ENCODE peak calls at places on chromosomes 7 and 10, in eight cellular contexts. O is T-helper 9 cell, A is T-helper 2 cell, F is EH, X is kidney tubule cell, W is breast epithelium, G is germinal center, E is NCI-H1092. U is an unnamed sample.

GRCh38 chr7:93574646-93575554 is at the start of gene CALCR:
- DNase-seq in O (no peak), A (no peak), F (no peak), X (peak), W (no peak), G (no peak), E (no peak), U (peak)

GRCh38 chr7:83579740-83580139 is 69.2 kb downstream of the SEMA3E start:
- DNase-seq in O (no peak), A (no peak), F (peak), X (peak), W (no peak), G (no peak), E (no peak), U (peak)

GRCh38 chr7:44216019-44216418 is 15.2 kb downstream of the YKT6 start:
- DNase-seq in O (no peak), A (no peak), F (no peak), X (no peak), W (peak), G (no peak), E (peak), U (no peak)

GRCh38 chr7:20217193-20217948 is at the start of gene MACC1:
- DNase-seq in O (no peak), A (peak), F (no peak), X (peak), W (peak), G (peak), E (no peak), U (peak)

GRCh38 chr7:40944981-40945585 is 757.8 kb downstream of the INHBA start:
- DNase-seq in O (no peak), A (no peak), F (no peak), X (no peak), W (no peak), G (no peak), E (no peak), U (no peak)

GRCh38 chr10:82981137-82981723 is 1106.2 kb downstream of the NRG3 start:
- DNase-seq in O (no peak), A (no peak), F (peak), X (peak), W (no peak), G (no peak), E (no peak), U (peak)

GRCh38 chr10:112548535-112549276 is 101.7 kb downstream of the VTI1A start:
- DNase-seq in O (no peak), A (no peak), F (no peak), X (no peak), W (no peak), G (no peak), E (no peak), U (no peak)

GRCh38 chr10:59708816-59709471 is 706 bp downstream of the SLC16A9 start:
- DNase-seq in O (no peak), A (no peak), F (no peak), X (peak), W (no peak), G (peak), E (peak), U (peak)

GRCh38 chr7:74181821-74182220 is 7.7 kb downstream of the EIF4H start:
- DNase-seq in O (no peak), A (no peak), F (no peak), X (no peak), W (no peak), G (no peak), E (no peak), U (no peak)

GRCh38 chr10:70773965-70774809 is 11.0 kb downstream of the TBATA start:
- DNase-seq in O (no peak), A (no peak), F (no peak), X (no peak), W (peak), G (no peak), E (no peak), U (no peak)

GRCh38 chr10:46309511-46310142 is 22.8 kb downstream of the ANTXRL start:
- DNase-seq in O (no peak), A (no peak), F (no peak), X (no peak), W (no peak), G (no peak), E (no peak), U (no peak)

GRCh38 chr10:119310807-119311206 is 103.4 kb downstream of the GRK5 start:
- DNase-seq in O (no peak), A (no peak), F (no peak), X (no peak), W (no peak), G (no peak), E (no peak), U (no peak)

GRCh38 chr10:88027570-88027969 is 164.1 kb downstream of the PTEN start:
- DNase-seq in O (no peak), A (no peak), F (no peak), X (no peak), W (no peak), G (peak), E (no peak), U (no peak)

GRCh38 chr10:111648046-111648445 is 535.5 kb downstream of the GPAM start:
- DNase-seq in O (no peak), A (no peak), F (peak), X (peak), W (no peak), G (no peak), E (no peak), U (no peak)

GRCh38 chr10:69352569-69353264 is 64.0 kb downstream of the TACR2 start:
- DNase-seq in O (no peak), A (no peak), F (peak), X (peak), W (no peak), G (no peak), E (no peak), U (no peak)

GRCh38 chr7:14691597-14692203 is 210.9 kb downstream of the DGKB start:
- DNase-seq in O (peak), A (no peak), F (peak), X (peak), W (no peak), G (peak), E (peak), U (peak)

GRCh38 chr10:131921191-131921590 is 20.4 kb downstream of the PPP2R2D start:
- DNase-seq in O (no peak), A (no peak), F (no peak), X (no peak), W (no peak), G (no peak), E (no peak), U (no peak)

GRCh38 chr10:28343252-28343651 is 40.4 kb upstream of the MPP7 start:
- DNase-seq in O (no peak), A (no peak), F (no peak), X (no peak), W (no peak), G (no peak), E (no peak), U (no peak)

GRCh38 chr10:27600915-27601314 is 96.8 kb downstream of the RAB18 start:
- DNase-seq in O (no peak), A (no peak), F (no peak), X (no peak), W (no peak), G (no peak), E (no peak), U (no peak)

GRCh38 chr10:60828489-60828852 is 50.2 kb downstream of the CDK1 start:
- DNase-seq in O (no peak), A (no peak), F (peak), X (peak), W (no peak), G (no peak), E (no peak), U (peak)

GRCh38 chr10:5043716-5044115 is 40.1 kb upstream of the AKR1C2 start:
- DNase-seq in O (no peak), A (no peak), F (no peak), X (no peak), W (no peak), G (no peak), E (peak), U (no peak)

GRCh38 chr10:128210215-128211063 is 84.2 kb upstream of the MKI67 start:
- DNase-seq in O (peak), A (peak), F (peak), X (peak), W (peak), G (peak), E (no peak), U (peak)

GRCh38 chr7:25431956-25432355 is 203.7 kb upstream of the NPVF start:
- DNase-seq in O (no peak), A (no peak), F (no peak), X (no peak), W (no peak), G (no peak), E (no peak), U (no peak)

GRCh38 chr10:11396311-11396960 is 215.0 kb downstream of the USP6NL start:
- DNase-seq in O (no peak), A (no peak), F (no peak), X (no peak), W (no peak), G (no peak), E (no peak), U (no peak)

GRCh38 chr10:17528296-17528862 is 74.0 kb upstream of the ST8SIA6 start:
- DNase-seq in O (no peak), A (no peak), F (peak), X (no peak), W (no peak), G (no peak), E (no peak), U (peak)

GRCh38 chr7:128937647-128938523 is at the start of gene IRF5:
- DNase-seq in O (no peak), A (no peak), F (peak), X (peak), W (no peak), G (peak), E (no peak), U (peak)

GRCh38 chr7:84022686-84023308 is 171.8 kb downstream of the SEMA3A start:
- DNase-seq in O (no peak), A (no peak), F (peak), X (peak), W (no peak), G (no peak), E (peak), U (peak)

GRCh38 chr7:74289660-74290589 is 718 bp downstream of the CLIP2 start:
- DNase-seq in O (peak), A (no peak), F (peak), X (no peak), W (no peak), G (peak), E (no peak), U (peak)

GRCh38 chr7:105198223-105198622 is 184.2 kb downstream of the KMT2E start:
- DNase-seq in O (no peak), A (no peak), F (peak), X (peak), W (no peak), G (no peak), E (no peak), U (peak)

GRCh38 chr7:20331912-20332317 is 1.2 kb downstream of the ITGB8 start:
- DNase-seq in O (no peak), A (no peak), F (no peak), X (peak), W (no peak), G (no peak), E (no peak), U (no peak)

GRCh38 chr7:584122-584465 is 64.4 kb upstream of the PDGFA start:
- DNase-seq in O (peak), A (peak), F (peak), X (no peak), W (no peak), G (no peak), E (no peak), U (no peak)

GRCh38 chr10:80137031-80137712 is 4.6 kb downstream of the PLAC9 start:
- DNase-seq in O (no peak), A (no peak), F (peak), X (no peak), W (no peak), G (no peak), E (no peak), U (no peak)

GRCh38 chr10:124730790-124731189 is 13.4 kb downstream of the FAM53B start:
- DNase-seq in O (no peak), A (no peak), F (no peak), X (no peak), W (no peak), G (no peak), E (no peak), U (no peak)

GRCh38 chr7:74656421-74656910 is 1.1 kb upstream of the GTF2I start:
- DNase-seq in O (peak), A (peak), F (peak), X (peak), W (peak), G (peak), E (peak), U (peak)

U was measured in Daoy.